ENCODE peak calls at places on chromosomes 7 and 10, in five cellular contexts. G is naive thymus-derived CD8-positive, alpha-beta T cell; L is T-helper 2 cell; Y is GM04504; I is RWPE1. Z is an unnamed sample.

GRCh38 chr7:127667017-127667670 is 15.2 kb downstream of the SND1 start:
- DNase-seq in G (no peak), L (no peak), Y (no peak), I (peak), Z (no peak)

GRCh38 chr10:95430231-95430951 is 130.8 kb downstream of the SORBS1 start:
- DNase-seq in G (peak), L (peak), Y (peak), I (peak), Z (no peak)

GRCh38 chr7:153245809-153246208 is 486.3 kb downstream of the ACTR3B start:
- DNase-seq in G (no peak), L (no peak), Y (no peak), I (no peak), Z (no peak)

GRCh38 chr10:87654212-87654611 is 5.5 kb upstream of the PAPSS2 start:
- DNase-seq in G (no peak), L (no peak), Y (no peak), I (no peak), Z (no peak)

GRCh38 chr7:44104880-44105771 is 981 bp downstream of the AEBP1 start:
- DNase-seq in G (no peak), L (no peak), Y (peak), I (no peak), Z (no peak)

GRCh38 chr10:28842321-28842720 is 165.0 kb downstream of the BAMBI start:
- DNase-seq in G (no peak), L (no peak), Y (peak), I (no peak), Z (no peak)

GRCh38 chr10:123139521-123140163 is 3.9 kb downstream of the HMX3 start:
- DNase-seq in G (no peak), L (no peak), Y (no peak), I (no peak), Z (no peak)

GRCh38 chr10:3766046-3766761 is 18.8 kb downstream of the KLF6 start:
- DNase-seq in G (no peak), L (no peak), Y (no peak), I (no peak), Z (no peak)

GRCh38 chr7:155298834-155299538 is 1.3 kb downstream of the INSIG1 start:
- DNase-seq in G (peak), L (peak), Y (peak), I (peak), Z (peak)

GRCh38 chr7:36141850-36142249 is 11.2 kb upstream of the EEPD1 start:
- DNase-seq in G (no peak), L (no peak), Y (no peak), I (no peak), Z (no peak)

GRCh38 chr10:78755877-78756455 is 312.8 kb upstream of the ZMIZ1 start:
- DNase-seq in G (no peak), L (no peak), Y (no peak), I (no peak), Z (no peak)

GRCh38 chr10:70265032-70265689 is 18.6 kb downstream of the NPFFR1 start:
- DNase-seq in G (no peak), L (peak), Y (no peak), I (peak), Z (no peak)

GRCh38 chr7:29464693-29465092 is 98.9 kb upstream of the PRR15 start:
- DNase-seq in G (no peak), L (no peak), Y (no peak), I (no peak), Z (no peak)